ENCODE peak calls at places on chromosome 2, in seven cellular contexts. V is activated naive CD4-positive, alpha-beta T cell treated with Interleukin-2 at 50 U/mL for 16 hours; P is left kidney; F is NCI-H1105; Z is SHP77; U is stimulated activated CD8-positive, alpha-beta memory T cell treated with anti-CD3 and anti-CD28 coated beads, Interleukin-15, amount 100 ng/mL, for 48 hours; J is activated CD4-positive, CD25-positive, alpha-beta regulatory T cell. A is an unnamed sample.
A peak's percentile ranks its signal among the peaks of the same experiment; 100 is the strongest.

GRCh38 chr2:151953467-151953866 is 125.2 kb upstream of the ARL5A start:
- DNase-seq in V (no peak), P (no peak), F (no peak), Z (no peak), U (no peak), J (no peak), A (no peak)

GRCh38 chr2:120678251-120678650 is 57.4 kb upstream of the GLI2 start:
- DNase-seq in V (no peak), P (no peak), F (no peak), Z (no peak), U (no peak), J (no peak), A (no peak)

GRCh38 chr2:45918816-45919655 is 267.6 kb downstream of the PRKCE start:
- DNase-seq in V (no peak), P (no peak), F (peak; percentile 86), Z (peak; percentile 61), U (no peak), J (no peak), A (no peak)

GRCh38 chr2:164826293-164827243 is 15.1 kb downstream of the COBLL1 start:
- DNase-seq in V (no peak), P (no peak), F (no peak), Z (no peak), U (no peak), J (no peak), A (peak; percentile 75)

GRCh38 chr2:203681978-203682377 is 24.5 kb upstream of the CD28 start:
- DNase-seq in V (no peak), P (no peak), F (no peak), Z (no peak), U (no peak), J (no peak), A (no peak)

GRCh38 chr2:50885948-50886347 is 146.0 kb downstream of the NRXN1 start:
- DNase-seq in V (no peak), P (no peak), F (no peak), Z (no peak), U (no peak), J (no peak), A (no peak)

GRCh38 chr2:36423172-36423571 is 67.6 kb downstream of the CRIM1 start:
- DNase-seq in V (no peak), P (peak; percentile 46), F (peak; percentile 29), Z (no peak), U (no peak), J (no peak), A (no peak)

GRCh38 chr2:114405486-114406250 is 36.8 kb upstream of the DPP10 start:
- DNase-seq in V (no peak), P (no peak), F (no peak), Z (no peak), U (no peak), J (no peak), A (no peak)

GRCh38 chr2:148614024-148614331 is 30.6 kb upstream of the EPC2 start:
- DNase-seq in V (no peak), P (peak; percentile 89), F (peak; percentile 8), Z (no peak), U (no peak), J (no peak), A (no peak)

GRCh38 chr2:85933753-85934594 is 45.2 kb upstream of the ST3GAL5 start:
- DNase-seq in V (no peak), P (no peak), F (no peak), Z (no peak), U (no peak), J (no peak), A (no peak)

GRCh38 chr2:68850524-68850923 is 20.7 kb downstream of the BMP10 start:
- DNase-seq in V (no peak), P (no peak), F (no peak), Z (no peak), U (no peak), J (no peak), A (no peak)

GRCh38 chr2:97911922-97912575 is 83.7 kb downstream of the TMEM131 start:
- DNase-seq in V (no peak), P (no peak), F (no peak), Z (no peak), U (no peak), J (no peak), A (no peak)